ENCODE peak calls at places on chromosomes 3 and 15, in four cellular contexts. One of them, this sample, is unnamed.

GRCh38 chr3:143002083-143002712 is 828 bp downstream of the U2SURP start:
- DNase-seq in mucosa of descending colon: no peak
- DNase-seq in cardiac muscle cell: no peak
- DNase-seq in OCI-LY7: peak; percentile 60
- DNase-seq in this sample: no peak

GRCh38 chr3:39126532-39127071 is 19.1 kb downstream of the TTC21A start:
- DNase-seq in mucosa of descending colon: no peak
- DNase-seq in cardiac muscle cell: peak; percentile 62
- DNase-seq in OCI-LY7: peak; percentile 48
- DNase-seq in this sample: no peak

GRCh38 chr3:42012935-42013651 is 51.2 kb upstream of the ULK4 start:
- DNase-seq in mucosa of descending colon: peak; percentile 91
- DNase-seq in cardiac muscle cell: peak; percentile 75
- DNase-seq in OCI-LY7: peak; percentile 97
- DNase-seq in this sample: no peak

GRCh38 chr3:126130081-126130855 is 46.3 kb upstream of the SLC41A3 start:
- DNase-seq in mucosa of descending colon: peak; percentile 46
- DNase-seq in cardiac muscle cell: no peak
- DNase-seq in OCI-LY7: no peak
- DNase-seq in this sample: no peak

GRCh38 chr3:116135462-116135861 is 309.8 kb downstream of the LSAMP start:
- DNase-seq in mucosa of descending colon: no peak
- DNase-seq in cardiac muscle cell: peak; percentile 53
- DNase-seq in OCI-LY7: no peak
- DNase-seq in this sample: no peak

GRCh38 chr3:79167651-79168416 is 600.0 kb downstream of the ROBO1 start:
- DNase-seq in mucosa of descending colon: no peak
- DNase-seq in cardiac muscle cell: no peak
- DNase-seq in OCI-LY7: no peak
- DNase-seq in this sample: peak; percentile 86

GRCh38 chr3:156681003-156681402 is 6.6 kb downstream of the TIPARP start:
- DNase-seq in mucosa of descending colon: no peak
- DNase-seq in cardiac muscle cell: no peak
- DNase-seq in OCI-LY7: no peak
- DNase-seq in this sample: peak; percentile 63

GRCh38 chr15:40528801-40529200 is 36.0 kb downstream of the CCDC32 start:
- DNase-seq in mucosa of descending colon: no peak
- DNase-seq in cardiac muscle cell: peak; percentile 74
- DNase-seq in OCI-LY7: no peak
- DNase-seq in this sample: no peak

GRCh38 chr3:64318670-64319271 is 93.5 kb upstream of the PRICKLE2 start:
- DNase-seq in mucosa of descending colon: no peak
- DNase-seq in cardiac muscle cell: no peak
- DNase-seq in OCI-LY7: no peak
- DNase-seq in this sample: no peak

GRCh38 chr15:34154725-34155204 is 52.9 kb downstream of the PGBD4 start:
- DNase-seq in mucosa of descending colon: no peak
- DNase-seq in cardiac muscle cell: no peak
- DNase-seq in OCI-LY7: peak; percentile 7
- DNase-seq in this sample: no peak

GRCh38 chr15:61115679-61116078 is 113.4 kb downstream of the RORA start:
- DNase-seq in mucosa of descending colon: no peak
- DNase-seq in cardiac muscle cell: no peak
- DNase-seq in OCI-LY7: no peak
- DNase-seq in this sample: no peak

GRCh38 chr3:77668398-77668797 is 628.5 kb downstream of the ROBO2 start:
- DNase-seq in mucosa of descending colon: no peak
- DNase-seq in cardiac muscle cell: no peak
- DNase-seq in OCI-LY7: no peak
- DNase-seq in this sample: no peak

GRCh38 chr3:132517311-132517710 is 79.8 kb upstream of the ACKR4 start:
- DNase-seq in mucosa of descending colon: no peak
- DNase-seq in cardiac muscle cell: no peak
- DNase-seq in OCI-LY7: no peak
- DNase-seq in this sample: no peak

GRCh38 chr3:183487896-183488295 is 59.5 kb upstream of the MCF2L2 start:
- DNase-seq in mucosa of descending colon: no peak
- DNase-seq in cardiac muscle cell: no peak
- DNase-seq in OCI-LY7: no peak
- DNase-seq in this sample: no peak

GRCh38 chr3:17111556-17111955 is 226.8 kb downstream of the PLCL2 start:
- DNase-seq in mucosa of descending colon: no peak
- DNase-seq in cardiac muscle cell: no peak
- DNase-seq in OCI-LY7: no peak
- DNase-seq in this sample: no peak

GRCh38 chr15:63942486-63943365 is 103.6 kb downstream of the DAPK2 start:
- DNase-seq in mucosa of descending colon: no peak
- DNase-seq in cardiac muscle cell: no peak
- DNase-seq in OCI-LY7: peak; percentile 15
- DNase-seq in this sample: no peak

GRCh38 chr15:90030376-90030775 is 29.3 kb downstream of the ZNF710 start:
- DNase-seq in mucosa of descending colon: peak; percentile 46
- DNase-seq in cardiac muscle cell: no peak
- DNase-seq in OCI-LY7: no peak
- DNase-seq in this sample: no peak

GRCh38 chr15:90025461-90026033 is 24.4 kb downstream of the ZNF710 start:
- DNase-seq in mucosa of descending colon: no peak
- DNase-seq in cardiac muscle cell: no peak
- DNase-seq in OCI-LY7: no peak
- DNase-seq in this sample: no peak

GRCh38 chr15:90031231-90031791 is 30.2 kb downstream of the ZNF710 start:
- DNase-seq in mucosa of descending colon: peak; percentile 29
- DNase-seq in cardiac muscle cell: no peak
- DNase-seq in OCI-LY7: peak; percentile 57
- DNase-seq in this sample: no peak

GRCh38 chr15:90028376-90028775 is 27.3 kb downstream of the ZNF710 start:
- DNase-seq in mucosa of descending colon: peak; percentile 24
- DNase-seq in cardiac muscle cell: no peak
- DNase-seq in OCI-LY7: no peak
- DNase-seq in this sample: no peak

GRCh38 chr15:90029024-90029423 is 27.9 kb downstream of the ZNF710 start:
- DNase-seq in mucosa of descending colon: peak; percentile 46
- DNase-seq in cardiac muscle cell: no peak
- DNase-seq in OCI-LY7: no peak
- DNase-seq in this sample: no peak
- H3K9me3 ChIP-seq in mucosa of descending colon: no peaks in the 10 kb centered on the region
- H3K9me3 ChIP-seq in cardiac muscle cell: no peaks in the 10 kb centered on the region
- H3K9me3 ChIP-seq in OCI-LY7: no peaks in the 10 kb centered on the region
- H3K9me3 ChIP-seq in this sample: no peaks in the 10 kb centered on the region

GRCh38 chr3:11995061-11995460 is 9.1 kb upstream of the SYN2 start:
- DNase-seq in mucosa of descending colon: no peak
- DNase-seq in cardiac muscle cell: peak; percentile 54
- DNase-seq in OCI-LY7: no peak
- DNase-seq in this sample: no peak

GRCh38 chr3:11996500-11996899 is 7.7 kb upstream of the SYN2 start:
- DNase-seq in mucosa of descending colon: no peak
- DNase-seq in cardiac muscle cell: no peak
- DNase-seq in OCI-LY7: no peak
- DNase-seq in this sample: no peak

GRCh38 chr3:12002912-12003311 is 1.3 kb upstream of the SYN2 start:
- DNase-seq in mucosa of descending colon: no peak
- DNase-seq in cardiac muscle cell: no peak
- DNase-seq in OCI-LY7: no peak
- DNase-seq in this sample: no peak

GRCh38 chr3:11998091-11998490 is 6.1 kb upstream of the SYN2 start:
- DNase-seq in mucosa of descending colon: no peak
- DNase-seq in cardiac muscle cell: no peak
- DNase-seq in OCI-LY7: no peak
- DNase-seq in this sample: no peak
- H3K9me3 ChIP-seq in mucosa of descending colon: no peaks in the 10 kb centered on the region
- H3K9me3 ChIP-seq in cardiac muscle cell: no peaks in the 10 kb centered on the region
- H3K9me3 ChIP-seq in OCI-LY7: no peaks in the 10 kb centered on the region
- H3K9me3 ChIP-seq in this sample: no peaks in the 10 kb centered on the region

GRCh38 chr15:100383302-100384107 is 41.7 kb upstream of the ADAMTS17 start:
- DNase-seq in mucosa of descending colon: no peak
- DNase-seq in cardiac muscle cell: peak; percentile 8
- DNase-seq in OCI-LY7: peak; percentile 17
- DNase-seq in this sample: no peak

GRCh38 chr15:100385300-100385699 is 43.5 kb upstream of the ADAMTS17 start:
- DNase-seq in mucosa of descending colon: no peak
- DNase-seq in cardiac muscle cell: no peak
- DNase-seq in OCI-LY7: no peak
- DNase-seq in this sample: no peak

DNA sequence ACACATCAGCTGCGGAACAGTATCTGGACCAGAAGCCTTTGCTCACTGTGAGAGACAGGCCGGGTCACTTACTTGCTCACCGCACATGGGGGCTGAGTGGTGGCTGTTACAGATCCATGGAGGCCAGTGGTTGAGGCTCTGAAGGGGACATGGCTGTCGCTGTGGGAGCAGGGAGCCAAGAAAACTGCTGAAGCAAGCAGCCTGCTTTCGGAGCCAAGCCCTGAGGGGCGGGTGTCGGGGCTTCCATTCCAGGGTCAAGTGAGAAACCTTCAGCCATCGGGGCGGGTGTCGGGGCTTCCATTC is 42.3 kb upstream of the ADAMTS17 start:
- DNase-seq in mucosa of descending colon: no peak
- DNase-seq in cardiac muscle cell: no peak
- DNase-seq in OCI-LY7: no peak
- DNase-seq in this sample: no peak
- H3K9me3 ChIP-seq in mucosa of descending colon: peaks cover 11% of the 10 kb centered on the region
- H3K9me3 ChIP-seq in cardiac muscle cell: no peaks in the 10 kb centered on the region
- H3K9me3 ChIP-seq in OCI-LY7: no peaks in the 10 kb centered on the region
- H3K9me3 ChIP-seq in this sample: peaks cover 49% of the 10 kb centered on the region

GRCh38 chr15:42148808-42149492 is 7.5 kb downstream of the PLA2G4F start:
- DNase-seq in mucosa of descending colon: no peak
- DNase-seq in cardiac muscle cell: peak; percentile 74
- DNase-seq in OCI-LY7: no peak
- DNase-seq in this sample: no peak

GRCh38 chr15:42149493-42150245 is 6.8 kb downstream of the PLA2G4F start:
- DNase-seq in mucosa of descending colon: no peak
- DNase-seq in cardiac muscle cell: no peak
- DNase-seq in OCI-LY7: no peak
- DNase-seq in this sample: no peak

GRCh38 chr15:42146551-42147430 is 9.6 kb downstream of the PLA2G4F start:
- DNase-seq in mucosa of descending colon: no peak
- DNase-seq in cardiac muscle cell: no peak
- DNase-seq in OCI-LY7: no peak
- DNase-seq in this sample: no peak

GRCh38 chr15:42145546-42146455 is 10.6 kb downstream of the PLA2G4F start:
- DNase-seq in mucosa of descending colon: no peak
- DNase-seq in cardiac muscle cell: no peak
- DNase-seq in OCI-LY7: no peak
- DNase-seq in this sample: no peak

DNA sequence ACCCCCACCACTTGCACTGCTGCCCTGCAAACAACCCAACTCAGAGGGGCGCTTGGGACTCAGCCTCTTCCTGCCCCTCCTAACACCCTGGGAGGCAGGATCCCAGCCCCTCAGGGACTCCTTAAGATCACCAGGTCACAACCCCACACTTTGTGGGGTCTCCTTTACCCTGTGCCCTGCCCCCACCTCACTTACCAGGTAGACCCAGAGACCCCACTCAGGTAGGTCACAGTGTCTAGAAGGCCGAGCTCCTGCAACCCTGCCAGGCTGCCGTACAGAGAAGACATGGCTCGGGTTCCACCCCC is 9.1 kb downstream of the PLA2G4F start:
- DNase-seq in mucosa of descending colon: no peak
- DNase-seq in cardiac muscle cell: no peak
- DNase-seq in OCI-LY7: no peak
- DNase-seq in this sample: no peak
- H3K9me3 ChIP-seq in mucosa of descending colon: no peaks in the 10 kb centered on the region
- H3K9me3 ChIP-seq in cardiac muscle cell: no peaks in the 10 kb centered on the region
- H3K9me3 ChIP-seq in OCI-LY7: no peaks in the 10 kb centered on the region
- H3K9me3 ChIP-seq in this sample: no peaks in the 10 kb centered on the region

This sample was measured in AG04450.